ENCODE peak calls at places on chromosomes 1 and 21, in nine cellular contexts. A is type B pancreatic cell; D is mucosa of descending colon; M is upper lobe of right lung; L is activated CD8-positive, alpha-beta T cell treated with anti-CD3 and anti-CD28 coated beads for 36 hours; U is AG10803; Y is GM20000; T is fibroblast of the aortic adventitia; Q is HCT116. V is an unnamed sample.
A peak's percentile ranks its signal among the peaks of the same experiment; 100 is the strongest.

GRCh38 chr1:198780376-198780775 is 141.5 kb downstream of the PTPRC start:
- DNase-seq in A (no peak), D (no peak), M (no peak), L (no peak), U (no peak), Y (no peak), T (no peak), Q (no peak), V (no peak)

GRCh38 chr1:189036628-189037027 is 1441.0 kb downstream of the BRINP3 start:
- DNase-seq in A (no peak), D (no peak), M (no peak), L (no peak), U (no peak), Y (no peak), T (no peak), Q (no peak), V (no peak)

GRCh38 chr1:115374598-115374997 is 36.5 kb upstream of the NGF start:
- DNase-seq in A (no peak), D (no peak), M (no peak), L (no peak), U (no peak), Y (no peak), T (no peak), Q (no peak), V (no peak)

GRCh38 chr1:220076861-220077762 is 12.5 kb downstream of the BPNT1 start:
- DNase-seq in A (no peak), D (no peak), M (no peak), L (no peak), U (no peak), Y (no peak), T (peak; percentile 26), Q (no peak), V (no peak)

GRCh38 chr1:230864441-230864840 is 3.9 kb downstream of the C1orf198 start:
- DNase-seq in A (no peak), D (no peak), M (no peak), L (no peak), U (peak; percentile 49), Y (no peak), T (no peak), Q (no peak), V (no peak)

GRCh38 chr1:205243355-205244191 is 15.8 kb downstream of the TMCC2 start:
- DNase-seq in A (no peak), D (no peak), M (peak; percentile 44), L (no peak), U (no peak), Y (no peak), T (no peak), Q (no peak), V (no peak)

GRCh38 chr1:229191066-229191674 is 79.7 kb upstream of the RAB4A start:
- DNase-seq in A (no peak), D (no peak), M (no peak), L (no peak), U (no peak), Y (no peak), T (peak; percentile 34), Q (no peak), V (no peak)

GRCh38 chr1:153789478-153790148 is 14.4 kb downstream of the SLC27A3 start:
- DNase-seq in A (no peak), D (peak; percentile 39), M (no peak), L (peak; percentile 56), U (no peak), Y (no peak), T (no peak), Q (no peak), V (no peak)

GRCh38 chr1:18907914-18908845 is 5.8 kb upstream of the ALDH4A1 start:
- DNase-seq in A (no peak), D (no peak), M (no peak), L (no peak), U (no peak), Y (no peak), T (no peak), Q (no peak), V (no peak)

GRCh38 chr1:85259118-85259865 is at the start of gene C1orf52:
- DNase-seq in A (peak; percentile 99), D (peak; percentile 97), M (peak; percentile 98), L (peak; percentile 98), U (peak; percentile 90), Y (peak; percentile 92), T (peak; percentile 89), Q (peak; percentile 84), V (peak; percentile 69)
- TF ChIP-seq CTCF in A (peak; percentile 99), D (peak; percentile 99), M (peak; percentile 100), L (peak; percentile 93), U (peak; percentile 76), Y (peak; percentile 89), T (peak; percentile 93), Q (peak; percentile 83), V (peak; percentile 82)

DNA sequence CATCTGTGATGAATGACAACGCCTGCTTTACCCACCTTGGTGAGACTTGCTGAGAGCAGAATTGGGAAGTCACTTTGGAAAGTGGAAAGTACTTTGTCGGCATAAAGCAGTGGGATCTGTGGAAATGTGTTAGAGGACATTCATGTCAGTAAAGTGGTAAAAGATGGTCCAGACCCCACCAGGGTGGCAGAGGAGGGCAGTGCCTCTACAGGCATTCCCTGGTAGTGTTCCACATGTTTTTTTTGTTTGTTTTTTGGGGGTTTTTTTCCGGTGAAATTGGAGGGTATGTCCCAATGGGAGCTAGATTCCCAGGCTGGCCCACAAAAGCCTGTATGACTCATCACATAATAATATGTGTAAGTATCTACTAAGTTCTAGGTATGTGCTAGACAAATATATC is 80.6 kb downstream of the ELAVL4 start:
- DNase-seq in A (no peak), D (no peak), M (no peak), L (no peak), U (no peak), Y (no peak), T (no peak), Q (no peak), V (no peak)
- TF ChIP-seq CTCF in A (no peak), D (no peak), M (no peak), L (no peak), U (no peak), Y (no peak), T (no peak), Q (no peak), V (no peak)

GRCh38 chr1:168373869-168374268 is 93.2 kb downstream of the TBX19 start:
- DNase-seq in A (no peak), D (no peak), M (no peak), L (no peak), U (no peak), Y (no peak), T (no peak), Q (no peak), V (no peak)
- TF ChIP-seq CTCF in A (no peak), D (no peak), M (no peak), L (no peak), U (no peak), Y (no peak), T (no peak), Q (no peak), V (no peak)

DNA sequence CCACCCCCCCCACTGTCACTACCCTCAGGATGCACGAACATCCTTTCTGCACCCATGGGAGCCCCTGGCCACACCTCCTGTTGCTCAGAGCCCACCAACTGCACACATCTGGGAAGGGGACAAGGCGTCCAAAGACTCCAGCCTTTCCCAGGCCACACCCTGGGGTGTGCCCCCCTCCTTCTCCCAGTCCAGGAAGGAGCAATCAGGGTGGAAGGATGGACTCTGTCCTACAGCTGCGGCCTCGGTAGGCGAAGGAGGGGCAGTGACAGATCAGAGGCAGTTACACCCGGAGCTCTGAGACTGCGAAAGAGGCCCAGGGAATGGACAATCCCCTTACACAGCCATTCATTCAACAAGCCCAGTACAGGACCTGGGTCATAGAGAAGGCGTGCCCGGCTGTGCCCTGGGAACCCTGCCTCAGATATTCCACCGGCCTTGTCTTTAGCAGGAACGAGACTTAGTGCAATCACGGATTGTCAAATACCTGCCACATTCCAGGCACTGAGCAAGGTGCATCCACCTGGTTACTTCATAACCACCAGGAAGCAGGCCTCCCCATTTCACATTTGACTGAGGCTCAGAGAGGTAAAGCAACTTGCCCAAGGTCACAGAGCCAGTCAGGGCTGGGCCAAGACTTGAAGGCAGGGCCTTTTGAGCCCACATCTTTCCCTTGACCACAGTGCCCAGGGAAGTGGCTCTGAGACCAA is 9.4 kb downstream of the HSPG2 start:
- DNase-seq in A (no peak), D (peak; percentile 90), M (no peak), L (no peak), U (peak; percentile 86), Y (no peak), T (peak; percentile 79), Q (no peak), V (no peak)
- TF ChIP-seq CTCF in A (no peak), D (no peak), M (no peak), L (no peak), U (no peak), Y (no peak), T (no peak), Q (no peak), V (no peak)

DNA sequence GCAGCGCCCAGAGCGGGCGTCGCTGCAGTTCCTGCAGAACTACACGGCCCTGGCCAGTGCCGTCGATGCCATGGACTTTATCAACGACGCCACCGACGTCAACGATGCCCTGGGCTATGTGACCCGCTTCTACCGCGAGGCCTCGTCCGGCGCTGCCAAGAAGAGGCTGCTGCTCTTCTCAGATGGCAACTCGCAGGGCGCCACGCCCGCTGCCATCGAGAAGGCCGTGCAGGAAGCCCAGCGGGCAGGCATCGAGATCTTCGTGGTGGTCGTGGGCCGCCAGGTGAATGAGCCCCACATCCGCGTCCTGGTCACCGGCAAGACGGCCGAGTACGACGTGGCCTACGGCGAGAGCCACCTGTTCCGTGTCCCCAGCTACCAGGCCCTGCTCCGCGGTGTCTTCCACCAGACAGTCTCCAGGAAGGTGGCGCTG is 22.0 kb downstream of the COL6A1 start:
- DNase-seq in A (no peak), D (peak; percentile 15), M (no peak), L (peak; percentile 0), U (no peak), Y (no peak), T (no peak), Q (no peak), V (no peak)
- TF ChIP-seq CTCF in A (no peak), D (no peak), M (no peak), L (no peak), U (no peak), Y (no peak), T (no peak), Q (no peak), V (no peak)

DNA sequence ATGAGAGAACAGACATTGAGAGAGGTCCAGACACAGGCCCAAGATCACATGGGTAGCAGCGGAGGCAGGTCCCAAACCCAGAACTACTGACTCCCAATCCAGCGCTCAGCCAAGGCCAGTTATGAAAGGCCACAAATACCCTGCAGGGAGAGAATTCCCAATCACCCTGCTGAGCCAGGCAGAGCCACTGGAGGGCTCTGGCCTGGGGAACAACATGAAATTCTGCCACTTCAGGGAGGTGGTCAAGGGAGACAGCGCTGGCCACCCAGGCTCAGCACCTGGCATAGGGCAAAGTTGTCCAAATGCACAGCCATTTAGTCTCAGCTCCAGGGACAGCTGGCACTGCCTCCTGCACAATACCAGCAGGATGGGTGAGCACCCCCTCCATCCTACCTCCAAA is 27.5 kb downstream of the SLC9A1 start:
- DNase-seq in A (no peak), D (no peak), M (no peak), L (no peak), U (no peak), Y (no peak), T (no peak), Q (no peak), V (no peak)
- TF ChIP-seq CTCF in A (peak; percentile 38), D (no peak), M (no peak), L (no peak), U (peak; percentile 17), Y (no peak), T (no peak), Q (no peak), V (no peak)

V was measured in D721Med.